ENCODE peak calls at places on chromosome 19, in four cellular contexts. G is neuronal stem cell, V is ovary, M is endothelial cell of umbilical vein. Y is an unnamed sample.

GRCh38 chr19:14369399-14370168 is 11.7 kb upstream of the ADGRE5 start:
- DNase-seq in G (no peak), V (no peak), M (no peak), Y (peak; percentile 73)

GRCh38 chr19:48332351-48332661 is 7.0 kb downstream of the EMP3 start:
- DNase-seq in V (no peak), G (no peak), M (no peak), Y (no peak)

GRCh38 chr19:28345811-28346210 is 867.1 kb downstream of the UQCRFS1 start:
- DNase-seq in M (no peak), G (no peak), V (no peak), Y (no peak)

GRCh38 chr19:54339646-54340358 is 840 bp upstream of the LILRA4 start:
- DNase-seq in M (no peak), V (no peak), G (no peak), Y (no peak)

GRCh38 chr19:44657211-44657921 is 13.7 kb downstream of the PVR start:
- DNase-seq in V (peak; percentile 70), M (peak; percentile 60), G (peak; percentile 61), Y (peak; percentile 77)

GRCh38 chr19:4913996-4914735 is 4.9 kb downstream of the UHRF1 start:
- DNase-seq in G (no peak), V (no peak), M (no peak), Y (no peak)

GRCh38 chr19:36963262-36963661 is 47.1 kb downstream of the ZNF568 start:
- DNase-seq in G (no peak), V (no peak), M (no peak), Y (no peak)

GRCh38 chr19:50628551-50628950 is 11.1 kb downstream of the SYT3 start:
- DNase-seq in M (no peak), V (no peak), G (no peak), Y (no peak)

GRCh38 chr19:40366697-40367561 is 18.4 kb downstream of the PLD3 start:
- DNase-seq in M (no peak), G (peak; percentile 58), V (no peak), Y (no peak)

GRCh38 chr19:5674734-5675133 is 5.6 kb downstream of the MICOS13 start:
- DNase-seq in G (no peak), M (no peak), V (no peak), Y (no peak)

GRCh38 chr19:41023193-41023592 is 32.1 kb downstream of the CYP2B6 start:
- DNase-seq in V (no peak), G (no peak), M (no peak), Y (no peak)

GRCh38 chr19:44847144-44848035 is 1.3 kb downstream of the NECTIN2 start:
- DNase-seq in V (peak; percentile 83), G (peak; percentile 43), M (peak; percentile 74), Y (peak; percentile 77)

GRCh38 chr19:49744946-49745381 is 18.1 kb downstream of the TSKS start:
- DNase-seq in V (no peak), G (no peak), M (no peak), Y (no peak)

GRCh38 chr19:8697671-8698432 is 743 bp downstream of the ACTL9 start:
- DNase-seq in M (no peak), G (no peak), V (no peak), Y (no peak)

GRCh38 chr19:8698433-8699063 is at the start of gene ACTL9:
- DNase-seq in M (no peak), V (no peak), G (no peak), Y (no peak)

GRCh38 chr19:8695911-8696310 is 2.7 kb downstream of the ACTL9 start:
- DNase-seq in M (no peak), G (no peak), V (no peak), Y (no peak)

GRCh38 chr19:8696993-8697392 is 1.6 kb downstream of the ACTL9 start:
- DNase-seq in M (no peak), G (no peak), V (no peak), Y (no peak)

GRCh38 chr19:8695501-8695900 is 3.1 kb downstream of the ACTL9 start:
- DNase-seq in G (no peak), M (no peak), V (no peak), Y (no peak)
- H3K27ac ChIP-seq in G (no peak overlapping the region), M (no peak overlapping the region), V (no peak overlapping the region), Y (no peak overlapping the region)

GRCh38 chr19:7527516-7528191 is 5.2 kb downstream of the MCOLN1 start:
- DNase-seq in G (no peak), M (no peak), V (no peak), Y (no peak)
- H3K9me3 ChIP-seq in G (no peaks in the 10 kb centered on the region), M (no peaks in the 10 kb centered on the region), V (no peaks in the 10 kb centered on the region), Y (no peaks in the 10 kb centered on the region)

DNA sequence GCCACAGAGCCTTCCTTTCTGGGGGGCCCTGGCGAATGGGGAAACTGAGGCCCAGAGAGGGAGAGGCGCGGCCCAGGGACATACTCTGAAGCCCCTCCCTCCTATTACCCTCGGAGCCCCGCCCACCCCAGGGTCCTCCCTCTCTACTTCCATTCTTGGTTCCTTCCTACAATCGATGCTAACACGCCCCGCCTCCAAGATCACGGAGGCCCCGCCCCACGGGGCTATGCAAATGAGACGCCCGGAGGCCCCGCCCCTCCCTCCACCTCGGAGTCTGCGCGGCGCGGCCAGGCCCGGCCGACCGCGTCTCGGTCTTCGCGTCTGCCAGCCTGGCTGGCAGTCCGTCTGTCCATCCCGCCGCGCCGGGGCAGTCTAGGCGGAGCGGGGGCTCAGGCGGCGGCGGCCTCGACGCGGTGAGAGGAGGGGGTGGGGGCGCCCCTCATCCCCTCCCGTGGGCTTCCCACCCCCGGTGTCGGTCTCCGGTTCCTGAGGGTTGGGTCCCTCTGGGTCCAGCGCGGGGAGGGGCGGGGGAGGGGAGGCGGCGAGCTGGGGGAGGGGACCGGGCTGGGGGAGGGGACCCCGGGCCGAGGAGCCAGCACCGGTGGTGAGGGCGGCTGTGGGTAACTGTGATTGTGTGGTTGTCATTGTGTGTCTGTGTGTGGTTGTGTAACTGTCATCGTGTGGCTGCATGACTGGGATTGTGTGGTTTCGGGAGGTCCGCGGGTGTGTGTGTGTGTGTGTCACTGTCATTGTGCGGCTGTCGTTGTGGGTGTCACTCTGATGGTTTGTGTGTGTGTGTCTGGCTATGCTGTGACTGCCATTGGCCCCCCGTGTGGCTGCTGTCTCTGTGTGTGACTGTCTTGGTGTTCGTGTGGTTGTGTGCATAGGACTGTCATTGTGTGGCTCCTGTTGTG is at the start of gene PLPPR2:
- DNase-seq in V (peak; percentile 97), G (peak; percentile 86), M (peak; percentile 94), Y (peak; percentile 96)
- H3K27ac ChIP-seq in V (peak within 1 kb of the TSS; percentile 51), G (no peak within 1 kb of the TSS), M (no peak within 1 kb of the TSS), Y (peak within 1 kb of the TSS; percentile 16)

GRCh38 chr19:23309926-23310325 is 59.7 kb upstream of the ZNF724 start:
- DNase-seq in M (no peak), G (no peak), V (no peak), Y (no peak)

GRCh38 chr19:23312515-23312914 is 62.3 kb upstream of the ZNF724 start:
- DNase-seq in V (no peak), G (no peak), M (no peak), Y (no peak)

GRCh38 chr19:23313196-23313595 is 63.0 kb upstream of the ZNF724 start:
- DNase-seq in M (no peak), V (no peak), G (no peak), Y (no peak)

GRCh38 chr19:23310729-23311211 is 60.6 kb upstream of the ZNF724 start:
- DNase-seq in M (no peak), G (no peak), V (no peak), Y (no peak)

GRCh38 chr19:23311551-23311950 is 61.4 kb upstream of the ZNF724 start:
- DNase-seq in M (no peak), V (no peak), G (no peak), Y (no peak)
- H3K9me3 ChIP-seq in M (no peaks in the 10 kb centered on the region), V (no peaks in the 10 kb centered on the region), G (peaks cover 3% of the 10 kb centered on the region), Y (peaks cover 1% of the 10 kb centered on the region)

DNA sequence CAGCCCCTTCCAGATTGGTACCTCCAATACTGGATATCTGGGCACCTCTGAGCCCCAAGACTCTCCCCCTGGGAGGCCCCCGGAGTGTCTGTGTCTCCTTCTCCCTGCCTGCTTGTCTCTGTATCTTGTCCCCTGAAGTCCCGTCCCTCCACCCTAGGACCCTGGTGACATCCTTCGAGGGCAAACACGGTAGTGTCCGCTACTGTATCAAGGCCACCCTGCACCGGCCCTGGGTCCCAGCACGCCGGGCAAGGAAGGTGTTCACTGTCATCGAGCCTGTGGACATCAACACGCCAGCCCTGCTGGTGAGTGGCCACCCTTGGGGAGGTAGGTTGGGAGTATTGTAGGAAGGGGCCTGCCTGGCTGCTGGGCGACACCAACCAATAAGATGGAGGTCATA is 844 bp downstream of the ARRDC2 start:
- DNase-seq in G (no peak), V (no peak), M (no peak), Y (no peak)
- H3K27ac ChIP-seq in G (no peak overlapping the region), V (no peak overlapping the region), M (no peak overlapping the region), Y (no peak overlapping the region)

DNA sequence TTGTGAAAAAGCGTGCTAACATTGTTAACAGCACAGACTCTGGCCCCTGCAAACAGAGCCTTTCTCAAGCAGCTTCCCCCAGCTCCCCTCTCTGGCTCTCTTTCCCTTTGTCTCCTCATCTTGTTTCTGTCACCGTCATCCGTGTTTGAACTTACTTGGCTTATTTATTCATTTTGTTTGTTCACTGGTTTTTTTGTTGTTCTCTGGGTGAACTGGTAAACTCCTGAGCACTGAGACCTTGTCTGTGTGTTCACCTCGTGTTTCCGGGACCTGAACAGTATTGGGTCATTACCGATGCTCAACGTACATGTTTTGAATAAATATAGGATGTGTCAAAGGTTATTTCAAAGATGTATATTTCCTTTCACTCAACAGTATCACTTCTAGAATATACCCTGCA is 92.4 kb upstream of the USP29 start:
- DNase-seq in M (no peak), V (no peak), G (no peak), Y (no peak)
- H3K9me3 ChIP-seq in M (peaks cover 2% of the 10 kb centered on the region), V (no peaks in the 10 kb centered on the region), G (no peaks in the 10 kb centered on the region), Y (no peaks in the 10 kb centered on the region)

DNA sequence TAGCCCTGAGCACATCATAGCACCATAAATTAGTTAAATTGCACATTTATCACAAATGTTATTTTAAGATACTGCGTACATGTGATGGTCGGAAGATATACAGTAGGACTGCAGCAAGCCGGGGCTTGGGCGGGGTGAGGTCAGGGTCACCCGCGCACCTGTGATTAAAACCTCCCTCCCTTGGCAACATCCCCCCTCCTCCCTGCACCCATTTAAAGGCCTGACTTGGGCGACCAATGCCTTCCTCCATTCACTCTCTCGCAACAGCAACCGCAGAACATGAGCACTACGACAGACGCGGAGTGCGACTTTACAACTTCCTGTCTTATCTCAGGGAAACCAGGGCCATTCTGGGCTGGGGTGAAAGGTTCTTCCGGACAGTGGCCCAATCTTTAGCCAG is 76.5 kb downstream of the TSHZ3 start:
- DNase-seq in G (no peak), V (no peak), M (no peak), Y (no peak)
- H3K27ac ChIP-seq in G (no peak overlapping the region), V (no peak overlapping the region), M (no peak overlapping the region), Y (no peak overlapping the region)

GRCh38 chr19:22327321-22327720 is 41.1 kb downstream of the ZNF729 start:
- DNase-seq in V (no peak), M (no peak), G (no peak), Y (no peak)
- H3K9me3 ChIP-seq in V (no peaks in the 10 kb centered on the region), M (peaks cover 12% of the 10 kb centered on the region), G (peaks cover 10% of the 10 kb centered on the region), Y (no peaks in the 10 kb centered on the region)

DNA sequence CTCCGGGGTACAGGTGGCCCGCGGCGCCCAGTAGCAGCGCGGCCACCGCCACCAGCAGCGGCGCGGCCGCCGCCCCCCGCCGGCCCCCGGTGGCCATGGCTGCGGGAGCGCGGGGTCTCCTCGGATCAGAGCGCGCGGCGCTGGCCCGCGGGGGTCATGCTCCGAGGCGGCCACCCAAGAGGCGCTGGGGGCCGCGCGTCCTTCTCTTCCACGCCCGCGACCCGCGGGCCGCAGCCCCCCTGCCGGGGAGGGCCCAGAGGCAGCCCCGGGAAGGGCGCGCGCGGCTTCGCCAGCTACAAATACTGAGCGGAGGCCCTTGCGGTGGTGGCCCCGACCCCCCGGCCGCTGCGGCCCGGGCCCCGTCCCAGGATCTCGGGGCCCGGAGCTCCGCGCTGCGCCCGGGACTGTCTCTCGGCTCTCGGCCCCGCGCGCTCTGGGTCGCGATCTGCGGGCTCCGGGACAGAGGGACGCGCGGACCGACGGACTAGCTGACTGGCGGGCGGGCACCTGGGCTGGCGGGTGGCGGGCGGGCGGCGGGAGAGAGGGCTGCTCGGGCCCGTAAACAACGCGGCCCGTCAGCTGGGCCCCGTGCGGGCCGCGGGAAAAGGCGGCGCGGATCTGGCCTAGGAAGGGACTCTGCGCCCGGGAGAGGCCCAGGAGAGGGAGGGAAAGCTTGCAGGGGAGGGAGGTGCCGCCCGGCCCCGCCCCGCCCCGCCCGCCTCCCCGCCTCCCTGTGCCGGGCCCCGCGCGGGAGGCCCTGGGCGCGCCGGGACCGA is at the start of gene INSR:
- DNase-seq in V (peak; percentile 92), M (peak; percentile 90), G (peak; percentile 78), Y (peak; percentile 95)
- H3K27ac ChIP-seq in V (peak within 1 kb of the TSS; percentile 97), M (peak within 1 kb of the TSS; percentile 14), G (no peak within 1 kb of the TSS), Y (peak within 1 kb of the TSS; percentile 74)